ENCODE peak calls at places on chromosomes 7 and 10, in five cellular contexts. Q, O, S, N and H are unnamed samples.

GRCh38 chr7:156585025-156585648 is 55.4 kb upstream of the RNF32 start:
- DNase-seq in Q (peak; percentile 41), O (no peak), S (no peak), N (peak; percentile 57), H (peak; percentile 89)

GRCh38 chr7:108442039-108442568 is 14.1 kb downstream of the NRCAM start:
- DNase-seq in Q (no peak), O (no peak), S (no peak), N (peak; percentile 8), H (no peak)

GRCh38 chr10:75418712-75419111 is 12.7 kb upstream of the LRMDA start:
- DNase-seq in Q (no peak), O (no peak), S (no peak), N (no peak), H (no peak)

GRCh38 chr7:35624299-35625186 is 70.4 kb downstream of the HERPUD2 start:
- DNase-seq in Q (peak; percentile 78), O (peak; percentile 29), S (peak; percentile 49), N (peak; percentile 93), H (peak; percentile 85)

GRCh38 chr10:31343551-31343950 is 24.5 kb downstream of the ZEB1 start:
- DNase-seq in Q (no peak), O (no peak), S (no peak), N (no peak), H (no peak)

GRCh38 chr10:125116652-125117310 is 43.6 kb downstream of the CTBP2 start:
- DNase-seq in Q (no peak), O (no peak), S (no peak), N (no peak), H (no peak)

GRCh38 chr10:62399211-62399610 is 25.0 kb downstream of the ZNF365 start:
- DNase-seq in Q (no peak), O (peak; percentile 66), S (peak; percentile 40), N (no peak), H (no peak)

GRCh38 chr7:123230147-123230546 is 30.4 kb upstream of the SLC13A1 start:
- DNase-seq in Q (no peak), O (no peak), S (no peak), N (no peak), H (no peak)

GRCh38 chr10:7988985-7989384 is 65.5 kb upstream of the GATA3 start:
- DNase-seq in Q (no peak), O (no peak), S (no peak), N (peak; percentile 48), H (peak; percentile 58)

GRCh38 chr7:151038951-151039849 is 9.1 kb upstream of the ASIC3 start:
- DNase-seq in Q (no peak), O (peak; percentile 91), S (peak; percentile 97), N (peak; percentile 73), H (peak; percentile 66)

GRCh38 chr10:133003195-133003594 is 60.8 kb upstream of the CFAP46 start:
- DNase-seq in Q (no peak), O (no peak), S (no peak), N (no peak), H (no peak)

GRCh38 chr10:116809528-116810500 is 39.5 kb upstream of the ENO4 start:
- DNase-seq in Q (peak; percentile 62), O (no peak), S (peak; percentile 33), N (peak; percentile 50), H (peak; percentile 86)

GRCh38 chr10:86936661-86937501 is 20.5 kb downstream of the MMRN2 start:
- DNase-seq in Q (no peak), O (peak; percentile 68), S (peak; percentile 71), N (no peak), H (peak; percentile 59)

GRCh38 chr7:128743112-128743772 is 4.1 kb downstream of the CALU start:
- DNase-seq in Q (no peak), O (no peak), S (peak; percentile 42), N (no peak), H (no peak)

GRCh38 chr7:128742206-128742605 is 3.0 kb downstream of the CALU start:
- DNase-seq in Q (no peak), O (peak; percentile 66), S (peak; percentile 94), N (no peak), H (no peak)

GRCh38 chr7:128739990-128740682 is 977 bp downstream of the CALU start:
- DNase-seq in Q (no peak), O (no peak), S (peak; percentile 38), N (no peak), H (no peak)

GRCh38 chr7:128740996-128741395 is 1.8 kb downstream of the CALU start:
- DNase-seq in Q (no peak), O (no peak), S (peak; percentile 60), N (no peak), H (no peak)

GRCh38 chr7:128741491-128741890 is 2.3 kb downstream of the CALU start:
- DNase-seq in Q (no peak), O (no peak), S (peak; percentile 51), N (no peak), H (no peak)
- H3K4me3 ChIP-seq in Q (no peak overlapping the region), O (no peak overlapping the region), S (peak overlapping the region; percentile 98), N (no peak overlapping the region), H (peak overlapping the region; percentile 98)

GRCh38 chr7:95047291-95047690 is 139.9 kb downstream of the PPP1R9A start:
- DNase-seq in Q (no peak), O (no peak), S (no peak), N (no peak), H (no peak)
- H3K9ac ChIP-seq in Q (no peak overlapping the region), O (no peak overlapping the region), S (no peak overlapping the region), N (no peak overlapping the region), H (no peak overlapping the region)

GRCh38 chr10:102118867-102119266 is 1.3 kb downstream of the LDB1 start:
- DNase-seq in Q (peak; percentile 62), O (peak; percentile 20), S (peak; percentile 53), N (peak; percentile 67), H (peak; percentile 76)
- H3K27ac ChIP-seq in Q (no peak overlapping the region), O (peak overlapping the region; percentile 91), S (peak overlapping the region; percentile 87), N (peak overlapping the region; percentile 27), H (peak overlapping the region; percentile 97)

GRCh38 chr10:42637648-42638052 is 720 bp downstream of the ZNF33B start:
- DNase-seq in Q (no peak), O (no peak), S (no peak), N (no peak), H (no peak)

GRCh38 chr10:42630537-42631134 is 7.7 kb downstream of the ZNF33B start:
- DNase-seq in Q (no peak), O (no peak), S (no peak), N (peak; percentile 3), H (no peak)

GRCh38 chr10:42635098-42635497 is 3.3 kb downstream of the ZNF33B start:
- DNase-seq in Q (no peak), O (no peak), S (no peak), N (no peak), H (no peak)

GRCh38 chr10:42637142-42637541 is 1.2 kb downstream of the ZNF33B start:
- DNase-seq in Q (no peak), O (no peak), S (no peak), N (peak; percentile 1), H (no peak)

GRCh38 chr10:42632557-42632956 is 5.8 kb downstream of the ZNF33B start:
- DNase-seq in Q (no peak), O (no peak), S (no peak), N (no peak), H (no peak)
- H3K4me3 ChIP-seq in Q (no peak overlapping the region), O (no peak overlapping the region), S (no peak overlapping the region), N (no peak overlapping the region), H (no peak overlapping the region)

GRCh38 chr7:132080967-132081668 is 495.2 kb downstream of the PLXNA4 start:
- DNase-seq in Q (no peak), O (peak; percentile 22), S (peak; percentile 80), N (no peak), H (no peak)
- H3K9ac ChIP-seq in Q (no peak overlapping the region), O (no peak overlapping the region), S (no peak overlapping the region), N (no peak overlapping the region), H (no peak overlapping the region)

GRCh38 chr7:152747224-152747623 is 12.3 kb upstream of the ACTR3B start:
- DNase-seq in Q (no peak), O (no peak), S (no peak), N (no peak), H (no peak)

GRCh38 chr7:152751449-152752141 is 8.0 kb upstream of the ACTR3B start:
- DNase-seq in Q (no peak), O (no peak), S (no peak), N (no peak), H (no peak)

GRCh38 chr7:152756126-152756525 is 3.4 kb upstream of the ACTR3B start:
- DNase-seq in Q (no peak), O (peak; percentile 17), S (peak; percentile 8), N (no peak), H (no peak)

GRCh38 chr7:152752513-152752912 is 7.0 kb upstream of the ACTR3B start:
- DNase-seq in Q (no peak), O (no peak), S (no peak), N (no peak), H (peak; percentile 7)
- H3K27ac ChIP-seq in Q (no peak overlapping the region), O (no peak overlapping the region), S (no peak overlapping the region), N (no peak overlapping the region), H (no peak overlapping the region)